ENCODE peak calls at places on chromosomes 12 and 14, in seven cellular contexts. One of them, this sample, is unnamed.

GRCh38 chr14:56339855-56340701 is 221.9 kb downstream of the PELI2 start:
- DNase-seq in H1: peak; percentile 56
- DNase-seq in H9: peak; percentile 60
- DNase-seq in neuronal stem cell: peak; percentile 53
- DNase-seq in IMR-90: peak; percentile 98
- DNase-seq in mesendoderm: peak; percentile 81
- DNase-seq in trophoblast cell: peak; percentile 69
- DNase-seq in this sample: peak; percentile 98

GRCh38 chr12:90268574-90268973 is 559.9 kb upstream of the ATP2B1 start:
- DNase-seq in H1: no peak
- DNase-seq in H9: no peak
- DNase-seq in neuronal stem cell: no peak
- DNase-seq in IMR-90: no peak
- DNase-seq in mesendoderm: no peak
- DNase-seq in trophoblast cell: no peak
- DNase-seq in this sample: no peak

GRCh38 chr12:125888921-125889320 is 823.7 kb downstream of the AACS start:
- DNase-seq in H1: no peak
- DNase-seq in H9: no peak
- DNase-seq in neuronal stem cell: no peak
- DNase-seq in IMR-90: no peak
- DNase-seq in mesendoderm: no peak
- DNase-seq in trophoblast cell: no peak
- DNase-seq in this sample: no peak

GRCh38 chr14:54355698-54356097 is 41.1 kb upstream of the CDKN3 start:
- DNase-seq in H1: no peak
- DNase-seq in H9: no peak
- DNase-seq in neuronal stem cell: no peak
- DNase-seq in IMR-90: no peak
- DNase-seq in mesendoderm: no peak
- DNase-seq in trophoblast cell: no peak
- DNase-seq in this sample: no peak

GRCh38 chr12:102406033-102406584 is 74.3 kb downstream of the IGF1 start:
- DNase-seq in H1: no peak
- DNase-seq in H9: no peak
- DNase-seq in neuronal stem cell: peak; percentile 6
- DNase-seq in IMR-90: peak; percentile 15
- DNase-seq in mesendoderm: peak; percentile 20
- DNase-seq in trophoblast cell: no peak
- DNase-seq in this sample: no peak

GRCh38 chr12:48640428-48640827 is 41.6 kb downstream of the KANSL2 start:
- DNase-seq in H1: no peak
- DNase-seq in H9: no peak
- DNase-seq in neuronal stem cell: no peak
- DNase-seq in IMR-90: no peak
- DNase-seq in mesendoderm: no peak
- DNase-seq in trophoblast cell: no peak
- DNase-seq in this sample: no peak

GRCh38 chr12:6123258-6123657 is 1.2 kb downstream of the VWF start:
- DNase-seq in H1: no peak
- DNase-seq in H9: no peak
- DNase-seq in neuronal stem cell: no peak
- DNase-seq in IMR-90: no peak
- DNase-seq in mesendoderm: no peak
- DNase-seq in trophoblast cell: no peak
- DNase-seq in this sample: no peak

GRCh38 chr14:92719421-92719820 is 29.0 kb downstream of the LGMN start:
- DNase-seq in H1: no peak
- DNase-seq in H9: no peak
- DNase-seq in neuronal stem cell: no peak
- DNase-seq in IMR-90: peak; percentile 57
- DNase-seq in mesendoderm: no peak
- DNase-seq in trophoblast cell: no peak
- DNase-seq in this sample: peak; percentile 56

GRCh38 chr14:60848066-60848465 is 113.5 kb downstream of the MNAT1 start:
- DNase-seq in H1: no peak
- DNase-seq in H9: no peak
- DNase-seq in neuronal stem cell: no peak
- DNase-seq in IMR-90: no peak
- DNase-seq in mesendoderm: peak; percentile 8
- DNase-seq in trophoblast cell: no peak
- DNase-seq in this sample: no peak

GRCh38 chr12:54360717-54361456 is 3.4 kb downstream of the GPR84 start:
- DNase-seq in H1: peak; percentile 93
- DNase-seq in H9: peak; percentile 94
- DNase-seq in neuronal stem cell: peak; percentile 87
- DNase-seq in IMR-90: peak; percentile 82
- DNase-seq in mesendoderm: peak; percentile 96
- DNase-seq in trophoblast cell: peak; percentile 55
- DNase-seq in this sample: peak; percentile 86

GRCh38 chr14:101018561-101019290 is 115.2 kb upstream of the RTL1 start:
- DNase-seq in H1: peak; percentile 1
- DNase-seq in H9: peak; percentile 10
- DNase-seq in neuronal stem cell: no peak
- DNase-seq in IMR-90: no peak
- DNase-seq in mesendoderm: no peak
- DNase-seq in trophoblast cell: no peak
- DNase-seq in this sample: no peak

GRCh38 chr14:103029936-103030335 is 27.4 kb downstream of the CDC42BPB start:
- DNase-seq in H1: no peak
- DNase-seq in H9: no peak
- DNase-seq in neuronal stem cell: no peak
- DNase-seq in IMR-90: no peak
- DNase-seq in mesendoderm: no peak
- DNase-seq in trophoblast cell: no peak
- DNase-seq in this sample: no peak

GRCh38 chr14:91361236-91361811 is 56.3 kb downstream of the CCDC88C start:
- DNase-seq in H1: no peak
- DNase-seq in H9: no peak
- DNase-seq in neuronal stem cell: no peak
- DNase-seq in IMR-90: peak; percentile 34
- DNase-seq in mesendoderm: no peak
- DNase-seq in trophoblast cell: peak; percentile 95
- DNase-seq in this sample: peak; percentile 81

GRCh38 chr14:71856199-71856919 is 75.9 kb upstream of the RGS6 start:
- DNase-seq in H1: no peak
- DNase-seq in H9: no peak
- DNase-seq in neuronal stem cell: no peak
- DNase-seq in IMR-90: no peak
- DNase-seq in mesendoderm: peak; percentile 43
- DNase-seq in trophoblast cell: no peak
- DNase-seq in this sample: no peak

GRCh38 chr12:25590021-25590721 is 37.1 kb upstream of the LMNTD1 start:
- DNase-seq in H1: no peak
- DNase-seq in H9: no peak
- DNase-seq in neuronal stem cell: no peak
- DNase-seq in IMR-90: no peak
- DNase-seq in mesendoderm: no peak
- DNase-seq in trophoblast cell: no peak
- DNase-seq in this sample: no peak

GRCh38 chr12:42705863-42706262 is 116.3 kb upstream of the PRICKLE1 start:
- DNase-seq in H1: no peak
- DNase-seq in H9: no peak
- DNase-seq in neuronal stem cell: peak; percentile 8
- DNase-seq in IMR-90: peak; percentile 95
- DNase-seq in mesendoderm: peak; percentile 26
- DNase-seq in trophoblast cell: no peak
- DNase-seq in this sample: peak; percentile 76

GRCh38 chr12:22882559-22882958 is 257.6 kb downstream of the ETNK1 start:
- DNase-seq in H1: no peak
- DNase-seq in H9: no peak
- DNase-seq in neuronal stem cell: no peak
- DNase-seq in IMR-90: no peak
- DNase-seq in mesendoderm: no peak
- DNase-seq in trophoblast cell: no peak
- DNase-seq in this sample: no peak

GRCh38 chr12:26726956-26727355 is 106.0 kb downstream of the ITPR2 start:
- DNase-seq in H1: no peak
- DNase-seq in H9: no peak
- DNase-seq in neuronal stem cell: no peak
- DNase-seq in IMR-90: no peak
- DNase-seq in mesendoderm: no peak
- DNase-seq in trophoblast cell: no peak
- DNase-seq in this sample: no peak

GRCh38 chr12:52657305-52657902 is 5.4 kb upstream of the KRT2 start:
- DNase-seq in H1: no peak
- DNase-seq in H9: peak; percentile 5
- DNase-seq in neuronal stem cell: no peak
- DNase-seq in IMR-90: no peak
- DNase-seq in mesendoderm: no peak
- DNase-seq in trophoblast cell: no peak
- DNase-seq in this sample: no peak

GRCh38 chr14:52467515-52468266 is 84.6 kb downstream of the TXNDC16 start:
- DNase-seq in H1: no peak
- DNase-seq in H9: no peak
- DNase-seq in neuronal stem cell: no peak
- DNase-seq in IMR-90: no peak
- DNase-seq in mesendoderm: no peak
- DNase-seq in trophoblast cell: no peak
- DNase-seq in this sample: no peak

GRCh38 chr12:107655281-107656065 is 30.1 kb upstream of the PWP1 start:
- DNase-seq in H1: no peak
- DNase-seq in H9: no peak
- DNase-seq in neuronal stem cell: no peak
- DNase-seq in IMR-90: no peak
- DNase-seq in mesendoderm: no peak
- DNase-seq in trophoblast cell: no peak
- DNase-seq in this sample: no peak

DNA sequence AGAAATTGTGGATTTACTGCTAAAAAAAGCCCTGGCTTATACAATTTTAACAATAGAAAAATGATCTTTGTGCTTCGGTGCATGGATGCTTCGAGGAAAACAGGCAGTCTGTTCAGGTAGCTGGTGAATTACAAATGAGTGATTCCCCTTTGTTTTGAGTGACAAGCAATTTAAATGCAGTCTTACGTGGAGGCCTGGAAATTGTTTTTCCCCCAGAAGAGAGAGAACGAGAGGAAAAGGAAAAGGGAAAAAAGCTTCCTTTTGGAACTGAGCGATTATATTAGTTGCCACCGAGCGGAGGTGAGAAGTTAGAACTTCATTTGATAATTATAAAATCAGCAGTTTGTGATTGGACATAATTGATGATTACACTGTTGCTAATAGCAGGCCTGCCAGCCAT is 117.8 kb downstream of the PHETA1 start:
- DNase-seq in H1: no peak
- DNase-seq in H9: no peak
- DNase-seq in neuronal stem cell: no peak
- DNase-seq in IMR-90: no peak
- DNase-seq in mesendoderm: no peak
- DNase-seq in trophoblast cell: no peak
- DNase-seq in this sample: no peak
- H2BK5ac ChIP-seq in H1: no peak overlapping the region
- H2BK5ac ChIP-seq in H9: no peak overlapping the region
- H2BK5ac ChIP-seq in neuronal stem cell: no peak overlapping the region
- H2BK5ac ChIP-seq in IMR-90: no peak overlapping the region
- H2BK5ac ChIP-seq in mesendoderm: no peak overlapping the region
- H2BK5ac ChIP-seq in trophoblast cell: no peak overlapping the region
- H2BK5ac ChIP-seq in this sample: no peak overlapping the region

GRCh38 chr12:68102163-68102562 is 57.4 kb downstream of the IFNG start:
- DNase-seq in H1: no peak
- DNase-seq in H9: no peak
- DNase-seq in neuronal stem cell: no peak
- DNase-seq in IMR-90: no peak
- DNase-seq in mesendoderm: no peak
- DNase-seq in trophoblast cell: no peak
- DNase-seq in this sample: no peak
- H2BK5ac ChIP-seq in H1: no peak overlapping the region
- H2BK5ac ChIP-seq in H9: no peak overlapping the region
- H2BK5ac ChIP-seq in neuronal stem cell: no peak overlapping the region
- H2BK5ac ChIP-seq in IMR-90: no peak overlapping the region
- H2BK5ac ChIP-seq in mesendoderm: no peak overlapping the region
- H2BK5ac ChIP-seq in trophoblast cell: no peak overlapping the region
- H2BK5ac ChIP-seq in this sample: no peak overlapping the region

DNA sequence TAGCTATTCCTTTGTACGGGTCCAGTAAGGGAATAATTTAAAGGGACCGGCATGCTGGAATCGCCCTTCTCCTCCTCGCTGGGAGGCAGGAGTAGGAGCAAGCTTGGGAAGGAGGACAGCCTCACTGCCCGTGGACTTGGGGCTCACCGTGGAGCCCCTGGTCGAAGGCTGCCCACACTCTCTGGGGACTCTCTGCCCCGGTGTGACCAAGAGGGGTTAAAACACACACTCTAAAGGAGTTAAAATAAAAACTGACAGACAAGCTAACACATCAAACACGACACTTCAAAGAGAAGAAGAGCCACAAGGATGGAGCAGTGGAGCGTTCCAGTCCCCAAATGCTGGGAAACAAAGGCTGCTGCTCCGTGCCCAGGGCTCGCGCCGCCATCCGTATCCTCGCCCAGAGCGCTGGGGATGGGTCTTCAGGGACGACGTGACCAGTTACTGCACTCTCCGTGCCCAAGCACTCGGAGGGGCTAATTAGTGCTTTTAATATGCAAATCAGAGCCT is 123.3 kb downstream of the PAPOLA start:
- DNase-seq in H1: no peak
- DNase-seq in H9: peak; percentile 18
- DNase-seq in neuronal stem cell: no peak
- DNase-seq in IMR-90: no peak
- DNase-seq in mesendoderm: no peak
- DNase-seq in trophoblast cell: no peak
- DNase-seq in this sample: no peak
- H2BK5ac ChIP-seq in H1: no peak overlapping the region
- H2BK5ac ChIP-seq in H9: no peak overlapping the region
- H2BK5ac ChIP-seq in neuronal stem cell: no peak overlapping the region
- H2BK5ac ChIP-seq in IMR-90: no peak overlapping the region
- H2BK5ac ChIP-seq in mesendoderm: no peak overlapping the region
- H2BK5ac ChIP-seq in trophoblast cell: no peak overlapping the region
- H2BK5ac ChIP-seq in this sample: no peak overlapping the region

GRCh38 chr12:128660532-128661215 is 163.1 kb downstream of the SLC15A4 start:
- DNase-seq in H1: no peak
- DNase-seq in H9: no peak
- DNase-seq in neuronal stem cell: no peak
- DNase-seq in IMR-90: no peak
- DNase-seq in mesendoderm: no peak
- DNase-seq in trophoblast cell: no peak
- DNase-seq in this sample: no peak

GRCh38 chr12:128661216-128661550 is 162.6 kb downstream of the SLC15A4 start:
- DNase-seq in H1: no peak
- DNase-seq in H9: no peak
- DNase-seq in neuronal stem cell: no peak
- DNase-seq in IMR-90: no peak
- DNase-seq in mesendoderm: no peak
- DNase-seq in trophoblast cell: no peak
- DNase-seq in this sample: no peak

GRCh38 chr12:128657378-128657777 is 166.4 kb downstream of the SLC15A4 start:
- DNase-seq in H1: no peak
- DNase-seq in H9: no peak
- DNase-seq in neuronal stem cell: no peak
- DNase-seq in IMR-90: no peak
- DNase-seq in mesendoderm: peak; percentile 45
- DNase-seq in trophoblast cell: no peak
- DNase-seq in this sample: no peak

DNA sequence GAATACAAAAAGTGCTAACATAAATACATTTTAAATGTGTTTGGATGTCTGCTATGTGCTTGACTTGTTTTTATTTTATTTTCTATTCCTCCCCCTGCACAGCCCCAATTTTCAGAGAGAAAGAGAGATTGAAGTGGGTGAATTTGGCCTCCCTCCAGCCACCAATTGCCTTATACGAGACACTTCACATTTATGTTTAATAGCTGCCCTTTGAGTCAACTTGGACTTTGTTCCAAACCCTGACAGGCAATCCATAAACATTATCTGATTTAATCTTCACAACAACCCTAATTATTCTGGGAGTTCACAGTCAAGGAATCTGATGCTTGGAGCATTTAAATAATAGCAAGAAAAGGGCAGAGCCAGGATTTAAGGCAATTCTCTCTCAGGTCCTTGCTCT is 161.7 kb downstream of the SLC15A4 start:
- DNase-seq in H1: no peak
- DNase-seq in H9: no peak
- DNase-seq in neuronal stem cell: no peak
- DNase-seq in IMR-90: no peak
- DNase-seq in mesendoderm: no peak
- DNase-seq in trophoblast cell: no peak
- DNase-seq in this sample: no peak
- H2BK5ac ChIP-seq in H1: no peak overlapping the region
- H2BK5ac ChIP-seq in H9: no peak overlapping the region
- H2BK5ac ChIP-seq in neuronal stem cell: no peak overlapping the region
- H2BK5ac ChIP-seq in IMR-90: no peak overlapping the region
- H2BK5ac ChIP-seq in mesendoderm: no peak overlapping the region
- H2BK5ac ChIP-seq in trophoblast cell: no peak overlapping the region
- H2BK5ac ChIP-seq in this sample: no peak overlapping the region

This sample was measured in mesenchymal stem cell.